ENCODE peak calls at places on chromosomes 2 and 18, in five cellular contexts. Z, Q, L, S and I are unnamed samples.

GRCh38 chr2:233466991-233467603 is 99.5 kb downstream of the USP40 start:
- DNase-seq in Z (no peak), Q (no peak), L (no peak), S (no peak), I (no peak)

GRCh38 chr2:1889099-1889650 is 144.9 kb upstream of the PXDN start:
- DNase-seq in Z (no peak), Q (no peak), L (no peak), S (no peak), I (no peak)

GRCh38 chr2:217065695-217066405 is 206.0 kb upstream of the TNP1 start:
- DNase-seq in Z (peak), Q (peak), L (peak), S (peak), I (peak)

GRCh38 chr2:20961858-20962257 is 82.0 kb downstream of the APOB start:
- DNase-seq in Z (no peak), Q (no peak), L (no peak), S (no peak), I (no peak)

GRCh38 chr2:218166791-218167190 is at the start of gene CXCR1:
- DNase-seq in Z (no peak), Q (no peak), L (no peak), S (no peak), I (no peak)

GRCh38 chr2:38862481-38862880 is 13.3 kb downstream of the DHX57 start:
- DNase-seq in Z (no peak), Q (no peak), L (no peak), S (no peak), I (no peak)

GRCh38 chr2:624096-624495 is 53.1 kb downstream of the TMEM18 start:
- DNase-seq in Z (no peak), Q (no peak), L (no peak), S (no peak), I (no peak)

GRCh38 chr2:127415593-127416485 is 2.4 kb upstream of the PROC start:
- DNase-seq in Z (peak), Q (peak), L (peak), S (peak), I (peak)

GRCh38 chr2:163132850-163133249 is 294.3 kb upstream of the KCNH7 start:
- DNase-seq in Z (peak), Q (peak), L (peak), S (peak), I (peak)

DNA sequence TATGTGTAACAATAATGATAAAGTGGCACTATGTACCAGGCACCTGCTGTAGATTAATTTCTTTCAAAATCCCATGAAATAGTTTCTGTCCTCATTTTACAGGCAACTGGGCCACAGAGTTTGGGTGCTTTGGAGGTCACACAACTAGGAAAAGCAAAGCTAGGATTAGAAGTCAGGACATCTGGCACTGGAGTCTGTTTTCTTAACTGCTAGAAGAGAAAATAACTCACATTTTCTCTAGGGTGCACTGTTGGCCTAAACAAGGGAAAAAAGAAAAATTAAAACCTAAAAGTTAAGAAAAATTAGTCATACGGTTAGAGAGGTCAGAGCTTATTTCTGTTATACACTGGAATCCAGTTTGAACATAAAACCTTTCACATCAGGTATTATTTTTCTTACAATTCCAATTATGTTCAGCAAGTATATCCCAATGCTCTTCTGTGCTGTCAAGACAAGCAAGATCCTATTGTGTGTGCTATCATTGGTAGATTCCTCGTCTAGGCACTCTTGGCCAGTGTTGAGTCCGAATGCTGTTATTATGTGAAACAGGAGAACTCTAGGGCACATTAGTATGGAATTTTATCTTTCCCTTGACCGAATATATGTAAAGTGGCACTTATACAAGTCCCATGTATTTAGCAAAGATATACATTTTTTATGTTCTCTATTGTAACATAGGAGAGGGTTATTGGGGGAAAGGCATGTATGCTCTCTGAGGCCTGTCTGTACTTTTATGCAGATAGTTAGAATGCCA is 1.5 kb upstream of the OSGEPL1 start:
- DNase-seq in Z (peak), Q (peak), L (no peak), S (peak), I (peak)
- TF ChIP-seq CTCF in Z (peak), Q (no peak), L (no peak), S (no peak), I (no peak)

DNA sequence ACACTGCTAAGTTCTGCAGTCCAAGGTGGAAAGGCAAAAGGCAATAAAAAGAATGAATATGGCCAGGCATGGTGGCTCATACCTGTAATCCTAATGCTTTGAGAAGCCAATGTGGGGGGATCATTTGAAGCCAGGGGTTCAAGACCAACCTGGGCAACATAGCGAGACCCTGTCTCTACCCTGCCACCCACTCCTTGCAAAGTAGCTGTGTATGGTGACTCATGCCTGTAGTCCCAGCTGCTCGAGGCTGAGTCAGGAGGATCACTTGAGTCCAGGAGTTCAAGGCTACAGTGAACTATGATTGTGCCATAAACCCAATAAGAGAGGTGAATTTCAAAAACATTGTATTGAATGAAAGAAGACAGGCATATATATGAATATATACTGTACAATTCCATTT is 2.4 kb downstream of the MYL12B start:
- DNase-seq in Z (peak), Q (no peak), L (no peak), S (no peak), I (no peak)
- H3K4me3 ChIP-seq in Z (peak), Q (no peak), L (no peak), S (no peak), I (no peak)

GRCh38 chr18:73514449-73514848 is 633.2 kb downstream of the FBXO15 start:
- DNase-seq in Z (no peak), Q (no peak), L (no peak), S (no peak), I (no peak)

DNA sequence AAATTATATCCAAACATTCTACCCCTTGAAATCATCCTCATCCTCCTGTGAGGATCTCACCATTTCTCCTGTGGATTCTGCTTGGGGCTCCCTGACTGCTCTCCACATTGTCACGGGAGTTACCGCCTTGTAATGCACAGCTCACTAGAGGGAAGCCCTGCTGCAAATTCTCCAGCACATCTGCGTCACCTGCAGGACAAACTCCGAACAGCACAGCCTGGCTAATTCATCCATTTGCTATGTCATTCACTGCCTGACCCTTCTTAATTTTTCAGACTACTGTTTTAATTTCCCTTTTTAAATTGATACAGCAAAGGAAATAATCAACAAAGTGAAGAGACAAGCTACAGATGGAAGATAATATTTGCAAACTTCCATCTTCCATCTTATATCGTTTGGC is 627.4 kb downstream of the FBXO15 start:
- DNase-seq in Z (peak), Q (no peak), L (no peak), S (no peak), I (peak)
- TF ChIP-seq CTCF in Z (no peak), Q (peak), L (no peak), S (peak), I (peak)

GRCh38 chr18:45687617-45688016 is 36.4 kb upstream of the SLC14A1 start:
- DNase-seq in Z (no peak), Q (no peak), L (no peak), S (no peak), I (peak)
- H3K4me3 ChIP-seq in Z (no peak), Q (no peak), L (no peak), S (no peak), I (no peak)